ENCODE peak calls at places on chromosomes 6 and 20, in eight cellular contexts. K, U, I, C, L, T, F and D are unnamed samples.

GRCh38 chr6:82589509-82590206 is 226.0 kb downstream of the TPBG start:
- DNase-seq in K (no peak), U (no peak), I (peak; percentile 85), C (no peak), L (peak; percentile 49), T (peak; percentile 4), F (peak; percentile 27), D (peak; percentile 13)

GRCh38 chr20:1371830-1372539 is 20.9 kb downstream of the FKBP1A start:
- DNase-seq in K (no peak), U (no peak), I (no peak), C (no peak), L (no peak), T (no peak), F (no peak), D (no peak)

GRCh38 chr6:90406142-90406794 is 109.6 kb upstream of the BACH2 start:
- DNase-seq in K (no peak), U (no peak), I (peak; percentile 8), C (no peak), L (peak; percentile 16), T (peak; percentile 36), F (no peak), D (no peak)

GRCh38 chr6:165895421-165896165 is 232.6 kb upstream of the PDE10A start:
- DNase-seq in K (no peak), U (no peak), I (no peak), C (no peak), L (no peak), T (no peak), F (no peak), D (no peak)

GRCh38 chr6:34391023-34391485 is 1.4 kb downstream of the NUDT3 start:
- DNase-seq in K (peak; percentile 16), U (peak; percentile 25), I (peak; percentile 15), C (no peak), L (peak; percentile 96), T (no peak), F (peak; percentile 29), D (peak; percentile 20)

GRCh38 chr6:160457843-160458242 is 109.7 kb downstream of the SLC22A3 start:
- DNase-seq in K (no peak), U (no peak), I (no peak), C (no peak), L (no peak), T (no peak), F (no peak), D (no peak)

GRCh38 chr6:43940071-43940392 is 170.0 kb downstream of the VEGFA start:
- DNase-seq in K (no peak), U (peak; percentile 10), I (no peak), C (no peak), L (no peak), T (no peak), F (no peak), D (no peak)

GRCh38 chr20:53899351-53900167 is 170.8 kb downstream of the BCAS1 start:
- DNase-seq in K (no peak), U (no peak), I (peak; percentile 88), C (no peak), L (peak; percentile 85), T (no peak), F (peak; percentile 46), D (no peak)

GRCh38 chr6:152863618-152864326 is 113.2 kb downstream of the VIP start:
- DNase-seq in K (peak; percentile 66), U (peak; percentile 33), I (peak; percentile 77), C (peak; percentile 62), L (peak; percentile 76), T (peak; percentile 53), F (peak; percentile 38), D (peak; percentile 38)

GRCh38 chr6:36116943-36117342 is 13.4 kb upstream of the MAPK13 start:
- DNase-seq in K (no peak), U (no peak), I (no peak), C (no peak), L (no peak), T (no peak), F (no peak), D (no peak)

GRCh38 chr20:23251779-23252178 is 98.8 kb upstream of the NXT1 start:
- DNase-seq in K (no peak), U (no peak), I (no peak), C (no peak), L (no peak), T (no peak), F (no peak), D (no peak)

GRCh38 chr20:49982346-49983122 is at the start of gene SNAI1:
- DNase-seq in K (peak; percentile 78), U (peak; percentile 77), I (peak; percentile 89), C (peak; percentile 85), L (peak; percentile 78), T (peak; percentile 73), F (peak; percentile 99), D (peak; percentile 99)

GRCh38 chr6:7529141-7529540 is 12.3 kb upstream of the DSP start:
- DNase-seq in K (no peak), U (no peak), I (no peak), C (no peak), L (no peak), T (no peak), F (no peak), D (no peak)

GRCh38 chr20:21509597-21510331 is 4.1 kb downstream of the NKX2-2 start:
- DNase-seq in K (no peak), U (no peak), I (no peak), C (no peak), L (peak; percentile 73), T (no peak), F (peak; percentile 36), D (peak; percentile 46)

GRCh38 chr20:12072945-12073245 is 155.2 kb downstream of the BTBD3 start:
- DNase-seq in K (no peak), U (no peak), I (no peak), C (no peak), L (peak; percentile 62), T (no peak), F (no peak), D (no peak)

GRCh38 chr6:120211955-120212792 is 862.6 kb upstream of the MAN1A1 start:
- DNase-seq in K (no peak), U (no peak), I (no peak), C (no peak), L (no peak), T (no peak), F (no peak), D (no peak)

GRCh38 chr6:136927313-136927712 is 5.2 kb downstream of the SLC35D3 start:
- DNase-seq in K (peak; percentile 26), U (no peak), I (peak; percentile 46), C (no peak), L (no peak), T (no peak), F (peak; percentile 66), D (peak; percentile 58)
- TF ChIP-seq CTCF in K (peak; percentile 39), U (no peak), I (peak; percentile 47), C (no peak), L (peak; percentile 21), T (peak; percentile 38), F (peak; percentile 24), D (peak; percentile 45)

GRCh38 chr6:166903500-166903899 is 52.9 kb downstream of the RNASET2 start:
- DNase-seq in K (no peak), U (no peak), I (no peak), C (no peak), L (no peak), T (no peak), F (peak; percentile 4), D (no peak)

GRCh38 chr6:166903027-166903426 is 53.3 kb downstream of the RNASET2 start:
- DNase-seq in K (no peak), U (no peak), I (no peak), C (no peak), L (no peak), T (no peak), F (peak; percentile 6), D (no peak)

GRCh38 chr6:166905505-166906134 is 50.7 kb downstream of the RNASET2 start:
- DNase-seq in K (no peak), U (no peak), I (no peak), C (no peak), L (no peak), T (no peak), F (peak; percentile 2), D (no peak)

GRCh38 chr6:166905013-166905412 is 51.3 kb downstream of the RNASET2 start:
- DNase-seq in K (no peak), U (no peak), I (no peak), C (no peak), L (no peak), T (no peak), F (peak; percentile 2), D (no peak)

GRCh38 chr6:166904101-166904746 is 52.1 kb downstream of the RNASET2 start:
- DNase-seq in K (no peak), U (no peak), I (peak; percentile 21), C (no peak), L (no peak), T (no peak), F (peak; percentile 17), D (no peak)
- TF ChIP-seq CTCF in K (no peak), U (no peak), I (no peak), C (no peak), L (no peak), T (no peak), F (no peak), D (no peak)

GRCh38 chr6:145031962-145032361 is 703.4 kb downstream of the EPM2A start:
- DNase-seq in K (no peak), U (no peak), I (no peak), C (no peak), L (no peak), T (no peak), F (no peak), D (no peak)

GRCh38 chr6:145025488-145025887 is 709.8 kb downstream of the EPM2A start:
- DNase-seq in K (no peak), U (no peak), I (no peak), C (no peak), L (no peak), T (no peak), F (no peak), D (no peak)

GRCh38 chr6:145026267-145026679 is 709.0 kb downstream of the EPM2A start:
- DNase-seq in K (no peak), U (no peak), I (no peak), C (no peak), L (no peak), T (no peak), F (no peak), D (no peak)

GRCh38 chr6:145031001-145031400 is 704.3 kb downstream of the EPM2A start:
- DNase-seq in K (no peak), U (no peak), I (no peak), C (no peak), L (peak; percentile 27), T (no peak), F (no peak), D (no peak)

DNA sequence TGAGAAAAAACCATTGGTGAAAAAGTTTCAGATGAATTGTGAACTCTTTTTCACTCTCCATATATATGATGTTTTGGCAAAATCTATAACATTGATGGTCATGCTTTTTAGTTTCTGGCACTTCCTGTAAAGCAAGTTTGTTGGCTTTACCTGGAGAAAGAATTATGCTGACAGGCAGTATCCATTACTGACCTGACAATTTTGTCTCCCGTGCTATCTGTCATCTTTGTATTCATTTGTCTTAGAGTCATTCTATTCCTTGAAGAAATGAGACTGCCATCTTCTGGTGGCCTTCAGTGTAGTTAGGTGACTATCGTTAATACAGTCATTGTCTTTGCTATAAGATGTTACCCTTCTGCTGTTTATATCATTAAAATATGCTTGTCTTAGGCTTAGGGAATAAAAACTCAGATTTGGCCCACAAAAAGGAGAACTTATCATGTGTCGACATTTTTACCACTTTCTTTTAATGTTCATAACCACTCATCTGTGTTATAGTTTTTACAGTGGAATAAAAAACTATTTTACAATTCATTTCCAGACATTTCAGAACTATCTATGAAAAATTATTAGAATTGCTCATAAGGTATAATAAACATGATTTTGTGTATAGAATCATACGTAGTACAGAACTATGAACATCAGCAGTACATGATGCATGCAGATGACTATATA is 707.0 kb downstream of the EPM2A start:
- DNase-seq in K (no peak), U (no peak), I (peak; percentile 43), C (no peak), L (peak; percentile 49), T (no peak), F (peak; percentile 33), D (peak; percentile 36)
- TF ChIP-seq CTCF in K (peak; percentile 49), U (no peak), I (peak; percentile 42), C (no peak), L (peak; percentile 69), T (peak; percentile 58), F (peak; percentile 12), D (peak; percentile 62)

GRCh38 chr6:51753635-51754034 is 333.8 kb downstream of the PKHD1 start:
- DNase-seq in K (peak; percentile 31), U (no peak), I (peak; percentile 41), C (no peak), L (no peak), T (no peak), F (peak; percentile 17), D (no peak)
- TF ChIP-seq CTCF in K (no peak), U (no peak), I (peak; percentile 64), C (no peak), L (no peak), T (no peak), F (peak; percentile 12), D (peak; percentile 68)